ENCODE peak calls at places on chromosomes 4 and X, in nine cellular contexts. S is cardiac fibroblast, X is HCT116, U is posterior cingulate gyrus, I is GM03348, C is H4, L is NCI-H446 treated with DMSO at 0.1 percent for 48 hours, D is EL, A is activated T-cell treated with anti-CD3 and anti-CD28 coated beads for 24 hours. Y is an unnamed sample.

GRCh38 chr4:6907658-6908191 is 1.9 kb upstream of the TBC1D14 start:
- DNase-seq in X (peak), C (no peak), U (peak), L (no peak), A (no peak), S (peak), D (no peak), I (peak), Y (no peak)

GRCh38 chr4:152102184-152103000 is 341.6 kb upstream of the GATB start:
- DNase-seq in U (no peak), C (no peak), D (peak), A (no peak), X (peak), I (peak), S (no peak), L (no peak), Y (no peak)

GRCh38 chrX:97397371-97397770 is 513.7 kb downstream of the RPA4 start:
- DNase-seq in X (no peak), L (no peak), D (peak), S (peak), I (no peak), A (no peak), U (no peak), C (peak), Y (no peak)

GRCh38 chr4:182931691-182932297 is 14.6 kb upstream of the DCTD start:
- DNase-seq in X (no peak), L (no peak), C (no peak), D (peak), S (no peak), A (no peak), U (no peak), I (peak), Y (no peak)

GRCh38 chr4:74284074-74284473 is 24.2 kb upstream of the EPGN start:
- DNase-seq in L (no peak), X (peak), C (no peak), A (no peak), S (peak), U (no peak), I (peak), D (peak), Y (no peak)

GRCh38 chr4:105741548-105741947 is 33.0 kb downstream of the GSTCD start:
- DNase-seq in D (no peak), U (no peak), A (no peak), S (no peak), L (no peak), X (no peak), I (peak), C (no peak), Y (no peak)

GRCh38 chr4:170047774-170048354 is 21.7 kb upstream of the MFAP3L start:
- DNase-seq in U (peak), S (peak), L (peak), D (peak), I (peak), X (peak), C (peak), A (peak), Y (peak)

GRCh38 chr4:148469938-148470337 is 27.7 kb upstream of the NR3C2 start:
- DNase-seq in X (no peak), U (no peak), A (no peak), C (no peak), S (no peak), I (no peak), D (no peak), L (no peak), Y (no peak)

GRCh38 chr4:145909773-145910172 is 28.9 kb downstream of the ZNF827 start:
- DNase-seq in C (no peak), I (no peak), U (no peak), D (no peak), A (no peak), S (peak), L (no peak), X (no peak), Y (no peak)